ENCODE peak calls at places on chromosomes 1 and 21, in six cellular contexts. One of them, this sample, is unnamed.

GRCh38 chr1:234588402-234588801 is 21.6 kb downstream of the IRF2BP2 start:
- DNase-seq in NCI-H524: no peak
- DNase-seq in ovary: no peak
- DNase-seq in left colon: no peak
- DNase-seq in AG08395: no peak
- DNase-seq in T-helper 2 cell: no peak
- DNase-seq in this sample: no peak

GRCh38 chr1:43389326-43390313 is at the start of the genes MED8 and SZT2:
- DNase-seq in NCI-H524: peak
- DNase-seq in left colon: peak
- DNase-seq in AG08395: peak
- DNase-seq in ovary: peak
- DNase-seq in T-helper 2 cell: peak
- DNase-seq in this sample: peak

GRCh38 chr21:36039861-36040260 is 20.5 kb downstream of the SETD4 start:
- DNase-seq in T-helper 2 cell: no peak
- DNase-seq in NCI-H524: no peak
- DNase-seq in left colon: no peak
- DNase-seq in AG08395: no peak
- DNase-seq in ovary: no peak
- DNase-seq in this sample: no peak

GRCh38 chr1:212669102-212669501 is 30.5 kb downstream of the BATF3 start:
- DNase-seq in NCI-H524: no peak
- DNase-seq in T-helper 2 cell: no peak
- DNase-seq in left colon: no peak
- DNase-seq in ovary: no peak
- DNase-seq in AG08395: no peak
- DNase-seq in this sample: no peak

GRCh38 chr1:54671985-54672608 is 30.5 kb downstream of the MROH7 start:
- DNase-seq in AG08395: peak
- DNase-seq in left colon: peak
- DNase-seq in NCI-H524: no peak
- DNase-seq in ovary: no peak
- DNase-seq in T-helper 2 cell: peak
- DNase-seq in this sample: peak

GRCh38 chr1:219792337-219793021 is 135.9 kb downstream of the SLC30A10 start:
- DNase-seq in ovary: no peak
- DNase-seq in AG08395: peak
- DNase-seq in left colon: no peak
- DNase-seq in NCI-H524: no peak
- DNase-seq in T-helper 2 cell: no peak
- DNase-seq in this sample: peak

GRCh38 chr1:2276803-2277580 is 48.9 kb downstream of the SKI start:
- DNase-seq in NCI-H524: no peak
- DNase-seq in AG08395: no peak
- DNase-seq in T-helper 2 cell: no peak
- DNase-seq in ovary: no peak
- DNase-seq in left colon: no peak
- DNase-seq in this sample: no peak

GRCh38 chr21:31334648-31335121 is 9.4 kb downstream of the TIAM1 start:
- DNase-seq in NCI-H524: peak
- DNase-seq in ovary: no peak
- DNase-seq in left colon: no peak
- DNase-seq in T-helper 2 cell: no peak
- DNase-seq in AG08395: no peak
- DNase-seq in this sample: no peak

GRCh38 chr1:18751425-18751824 is 108.0 kb downstream of the TAS1R2 start:
- DNase-seq in T-helper 2 cell: no peak
- DNase-seq in NCI-H524: no peak
- DNase-seq in AG08395: no peak
- DNase-seq in ovary: no peak
- DNase-seq in left colon: no peak
- DNase-seq in this sample: no peak

GRCh38 chr1:150152772-150153461 is 3.2 kb downstream of the PLEKHO1 start:
- DNase-seq in AG08395: peak
- DNase-seq in left colon: no peak
- DNase-seq in T-helper 2 cell: no peak
- DNase-seq in NCI-H524: no peak
- DNase-seq in ovary: peak
- DNase-seq in this sample: no peak

GRCh38 chr1:1075148-1075935 is 1.2 kb upstream of the RNF223 start:
- DNase-seq in T-helper 2 cell: no peak
- DNase-seq in AG08395: no peak
- DNase-seq in left colon: peak
- DNase-seq in ovary: no peak
- DNase-seq in NCI-H524: no peak
- DNase-seq in this sample: no peak

GRCh38 chr1:40153073-40153770 is 8.0 kb upstream of the RLF start:
- DNase-seq in left colon: no peak
- DNase-seq in AG08395: peak
- DNase-seq in T-helper 2 cell: no peak
- DNase-seq in NCI-H524: no peak
- DNase-seq in ovary: no peak
- DNase-seq in this sample: no peak

GRCh38 chr1:221283532-221283931 is 404.3 kb downstream of the HLX start:
- DNase-seq in NCI-H524: no peak
- DNase-seq in AG08395: no peak
- DNase-seq in left colon: no peak
- DNase-seq in T-helper 2 cell: no peak
- DNase-seq in ovary: no peak
- DNase-seq in this sample: no peak

This sample was measured in NCI-H2171.